ENCODE peak calls at places on chromosomes 11 and 22, in seven cellular contexts. M is erythroblast, O is lower leg skin, V is K562, R is prostate gland, G is right lobe of liver, T is GM12892. X is an unnamed sample.

GRCh38 chr11:88353386-88353785 is 15.8 kb upstream of the CTSC start:
- DNase-seq in M (no peak), O (no peak), V (no peak), R (no peak), G (no peak), T (no peak), X (no peak)

GRCh38 chr11:2382129-2382517 is 5.0 kb downstream of the CD81 start:
- DNase-seq in M (no peak), O (no peak), V (no peak), R (no peak), G (no peak), T (no peak), X (peak; percentile 34)

GRCh38 chr22:20579273-20580120 is 72.1 kb downstream of the MED15 start:
- DNase-seq in M (no peak), O (no peak), V (no peak), R (no peak), G (no peak), T (no peak), X (no peak)

GRCh38 chr11:114353448-114353847 is 46.9 kb downstream of the C11orf71 start:
- DNase-seq in M (no peak), O (no peak), V (no peak), R (no peak), G (no peak), T (no peak), X (no peak)

GRCh38 chr11:83044958-83045712 is 26.6 kb downstream of the RAB30 start:
- DNase-seq in M (no peak), O (no peak), V (peak; percentile 29), R (no peak), G (no peak), T (no peak), X (no peak)

GRCh38 chr11:67261942-67262681 is 4.2 kb upstream of the GRK2 start:
- DNase-seq in M (no peak), O (no peak), V (no peak), R (no peak), G (no peak), T (no peak), X (peak; percentile 22)

GRCh38 chr11:12756101-12756500 is 81.9 kb downstream of the TEAD1 start:
- DNase-seq in M (no peak), O (no peak), V (no peak), R (no peak), G (no peak), T (no peak), X (no peak)

GRCh38 chr22:23752090-23752691 is 1.3 kb upstream of the ZNF70 start:
- DNase-seq in M (no peak), O (no peak), V (no peak), R (no peak), G (no peak), T (peak; percentile 54), X (no peak)

GRCh38 chr22:17810570-17811116 is 36.4 kb upstream of the BID start:
- DNase-seq in M (no peak), O (no peak), V (no peak), R (no peak), G (no peak), T (no peak), X (no peak)

GRCh38 chr11:13336246-13336873 is 58.8 kb downstream of the BMAL1 start:
- DNase-seq in M (no peak), O (no peak), V (no peak), R (no peak), G (peak; percentile 73), T (no peak), X (no peak)

GRCh38 chr11:20530942-20531703 is 68.3 kb upstream of the SLC6A5 start:
- DNase-seq in M (no peak), O (no peak), V (no peak), R (no peak), G (no peak), T (no peak), X (no peak)

GRCh38 chr11:40186401-40187091 is 1272.9 kb downstream of the LRRC4C start:
- DNase-seq in M (no peak), O (no peak), V (no peak), R (no peak), G (no peak), T (no peak), X (no peak)

GRCh38 chr11:62458212-62459002 is 39.6 kb downstream of the SCGB1A1 start:
- DNase-seq in M (peak; percentile 81), O (no peak), V (peak; percentile 71), R (no peak), G (no peak), T (no peak), X (no peak)

GRCh38 chr22:26629988-26630761 is 8.4 kb downstream of the CRYBA4 start:
- DNase-seq in M (no peak), O (no peak), V (peak; percentile 76), R (no peak), G (no peak), T (no peak), X (no peak)

GRCh38 chr11:33801821-33802413 is 27.6 kb upstream of the FBXO3 start:
- DNase-seq in M (no peak), O (no peak), V (no peak), R (no peak), G (no peak), T (no peak), X (no peak)

GRCh38 chr11:91664521-91664920 is 560.1 kb upstream of the FAT3 start:
- DNase-seq in M (no peak), O (no peak), V (no peak), R (no peak), G (no peak), T (no peak), X (no peak)

DNA sequence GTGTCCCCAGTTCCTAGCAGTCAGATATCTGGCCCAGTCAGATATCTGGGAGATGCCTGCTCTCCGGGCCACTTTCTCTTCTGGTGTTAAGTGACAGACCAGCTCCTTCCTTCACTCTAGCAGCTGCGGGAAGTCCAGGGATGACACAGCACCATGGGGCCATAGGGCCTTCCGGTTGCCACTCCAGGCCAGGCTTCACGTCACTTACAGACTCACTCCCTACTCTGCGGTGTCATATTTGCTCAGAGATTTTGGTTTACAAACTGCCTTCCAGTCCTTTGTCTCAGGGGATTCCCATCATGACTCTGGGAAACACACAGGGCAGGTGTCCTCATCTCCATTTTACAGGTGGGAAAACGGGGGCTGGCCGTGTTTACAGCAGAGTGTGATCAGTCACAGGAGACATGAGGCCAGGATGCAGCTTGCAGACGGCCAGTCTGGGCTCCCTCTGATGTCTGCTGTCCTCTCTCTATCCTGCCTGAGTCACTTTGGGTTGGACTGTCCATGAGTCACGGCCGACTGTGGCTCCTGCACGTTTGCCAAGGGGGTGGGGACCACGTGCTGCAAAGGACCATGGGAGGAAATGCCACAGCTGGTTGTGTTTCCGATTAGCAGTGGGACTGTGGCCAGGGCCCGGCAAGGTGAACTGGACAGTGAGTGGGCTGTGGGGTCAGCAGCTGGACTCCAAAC is 8.2 kb upstream of the TBC1D22A start:
- DNase-seq in M (peak; percentile 65), O (peak; percentile 98), V (peak; percentile 83), R (peak; percentile 42), G (peak; percentile 91), T (no peak), X (peak; percentile 82)
- TF ChIP-seq POLR2A in M (peak; percentile 73), O (no peak), V (peak; percentile 64), R (peak; percentile 58), G (peak; percentile 83), T (no peak), X (no peak)

DNA sequence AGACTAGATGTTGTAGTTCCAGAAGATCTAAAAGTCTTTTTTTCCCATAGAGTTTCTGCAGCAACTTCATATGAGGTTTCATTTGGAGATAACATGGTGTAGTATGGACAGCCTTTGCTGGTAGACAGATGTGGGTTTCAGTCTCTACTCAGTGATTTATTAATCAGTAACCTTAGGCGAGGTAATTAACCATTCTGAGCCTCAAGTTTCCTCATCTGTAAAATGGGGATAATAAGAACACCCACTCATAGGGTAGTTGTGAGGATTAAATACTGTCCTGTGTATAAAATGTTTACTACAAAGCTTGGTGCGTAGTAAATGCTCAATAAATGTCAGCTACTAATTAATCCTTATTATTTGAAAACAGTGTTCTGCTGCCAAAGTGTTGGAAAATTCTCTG is 16.8 kb downstream of the POU2F3 start:
- DNase-seq in M (no peak), O (no peak), V (no peak), R (no peak), G (no peak), T (no peak), X (no peak)
- TF ChIP-seq POLR2A in M (no peak), O (no peak), V (no peak), R (no peak), G (no peak), T (no peak), X (no peak)

DNA sequence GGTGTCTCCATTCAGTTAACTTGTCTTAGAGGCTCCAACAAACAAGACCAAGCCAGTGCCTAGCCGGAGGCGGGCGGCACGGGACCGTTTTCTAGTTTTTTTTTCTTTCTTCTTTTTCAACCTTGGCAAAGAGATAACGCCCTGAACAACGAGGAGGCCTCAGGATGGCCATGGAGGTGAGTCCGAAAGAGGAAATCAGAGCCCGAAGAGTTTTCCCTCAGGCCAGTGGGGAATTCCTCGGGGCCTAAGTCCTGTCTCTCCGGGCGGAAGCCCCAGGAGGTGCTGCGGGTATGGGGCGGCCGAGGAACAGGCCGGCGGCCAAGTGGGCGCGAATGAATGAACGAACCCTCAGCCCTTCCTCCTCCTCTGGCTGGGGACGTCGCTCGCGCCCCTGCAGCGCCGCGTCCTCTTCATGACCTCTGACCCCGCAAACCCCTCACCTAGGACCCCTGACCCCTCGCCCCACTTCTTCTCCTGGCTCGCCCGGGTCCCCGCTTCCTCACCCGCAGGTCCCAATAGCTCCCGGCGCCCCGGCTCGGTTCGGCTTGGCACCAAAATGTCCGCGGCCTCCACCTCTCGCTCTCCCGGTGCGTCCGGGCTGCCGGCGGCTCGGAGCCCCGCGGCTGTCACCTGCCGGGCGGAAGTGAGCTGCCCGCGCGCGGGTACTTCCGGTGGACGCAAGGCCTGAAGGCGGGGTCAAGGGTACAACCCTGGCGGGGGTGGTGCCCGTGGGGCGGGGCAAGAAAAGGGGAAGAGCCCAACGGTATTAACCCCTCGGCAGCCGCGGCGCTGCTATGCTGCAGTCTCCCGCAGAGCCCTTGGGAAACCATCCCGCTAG is at the start of gene AP1B1:
- DNase-seq in M (peak; percentile 94), O (peak; percentile 97), V (peak; percentile 95), R (peak; percentile 90), G (peak; percentile 97), T (peak; percentile 94), X (peak; percentile 92)
- TF ChIP-seq POLR2A in M (peak; percentile 76), O (no peak), V (peak; percentile 86), R (peak; percentile 62), G (peak; percentile 73), T (peak; percentile 90), X (peak; percentile 55)

DNA sequence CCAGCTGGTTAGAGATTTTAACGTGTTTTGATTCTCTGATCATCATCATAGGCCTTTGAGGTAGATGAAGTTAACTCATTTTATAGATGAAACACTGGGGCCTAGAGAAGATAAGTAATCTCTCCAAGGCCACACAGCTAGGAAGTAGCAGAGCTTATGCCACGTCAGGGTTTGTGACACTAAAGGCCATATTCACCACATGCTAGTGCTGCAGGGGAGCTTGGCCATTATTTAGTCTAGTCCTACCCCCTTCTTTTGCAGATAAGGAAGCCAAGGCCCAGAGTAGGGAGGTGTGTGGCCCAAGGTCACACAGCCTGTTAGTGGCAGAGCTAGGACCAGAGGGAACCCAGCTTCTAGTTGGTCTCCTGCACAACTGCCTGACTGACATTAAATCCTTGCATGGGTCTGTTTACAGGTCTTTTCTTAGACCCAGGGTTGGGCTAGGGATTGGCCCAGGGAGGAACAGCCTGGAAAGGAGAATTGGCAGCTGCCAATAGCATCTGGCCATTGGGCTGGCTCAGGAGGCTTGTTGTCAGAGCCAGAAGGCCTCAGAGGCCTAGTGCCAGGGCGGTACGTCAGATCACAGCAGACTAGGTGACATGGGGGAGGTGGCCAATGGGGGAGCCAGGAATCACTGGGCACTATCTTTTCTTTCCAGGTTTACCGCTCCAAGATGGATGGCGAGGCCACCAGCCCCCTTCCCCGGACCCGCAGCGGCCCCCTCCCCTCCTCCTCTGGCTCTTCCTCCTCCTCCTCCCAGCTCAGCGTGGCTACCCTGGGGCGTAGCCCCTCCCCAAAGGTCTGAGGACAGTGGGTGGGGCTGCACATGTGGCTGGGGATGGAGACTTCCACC is 36.0 kb downstream of the PHLDB1 start:
- DNase-seq in M (peak; percentile 48), O (no peak), V (peak; percentile 59), R (no peak), G (no peak), T (no peak), X (no peak)
- TF ChIP-seq POLR2A in M (no peak), O (no peak), V (no peak), R (no peak), G (no peak), T (no peak), X (no peak)

X was measured in uterus.